ENCODE peak calls at places on chromosome 21, in nine cellular contexts. One of them, this sample, is unnamed.

GRCh38 chr21:45318556-45319341 is 31.1 kb upstream of the POFUT2 start:
- DNase-seq in posterior cingulate gyrus: no peak
- DNase-seq in RPMI7951: peak
- DNase-seq in lower leg skin: peak
- DNase-seq in B cell: no peak
- DNase-seq in myocyte: no peak
- DNase-seq in HS-27A: no peak
- DNase-seq in fibroblast of mammary gland: peak
- DNase-seq in NCI-H1105: no peak
- DNase-seq in this sample: no peak

GRCh38 chr21:37237764-37238163 is 29.4 kb downstream of the VPS26C start:
- DNase-seq in lower leg skin: peak
- DNase-seq in myocyte: no peak
- DNase-seq in B cell: no peak
- DNase-seq in NCI-H1105: no peak
- DNase-seq in fibroblast of mammary gland: no peak
- DNase-seq in HS-27A: no peak
- DNase-seq in posterior cingulate gyrus: no peak
- DNase-seq in RPMI7951: peak
- DNase-seq in this sample: no peak

GRCh38 chr21:44324106-44324853 is 14.9 kb downstream of the CFAP410 start:
- DNase-seq in lower leg skin: no peak
- DNase-seq in RPMI7951: no peak
- DNase-seq in B cell: no peak
- DNase-seq in HS-27A: no peak
- DNase-seq in posterior cingulate gyrus: no peak
- DNase-seq in myocyte: no peak
- DNase-seq in NCI-H1105: no peak
- DNase-seq in fibroblast of mammary gland: no peak
- DNase-seq in this sample: no peak

GRCh38 chr21:26743524-26743923 is 101.7 kb downstream of the ADAMTS1 start:
- DNase-seq in lower leg skin: no peak
- DNase-seq in posterior cingulate gyrus: peak
- DNase-seq in myocyte: no peak
- DNase-seq in RPMI7951: no peak
- DNase-seq in HS-27A: no peak
- DNase-seq in NCI-H1105: no peak
- DNase-seq in B cell: no peak
- DNase-seq in fibroblast of mammary gland: no peak
- DNase-seq in this sample: no peak

GRCh38 chr21:16588433-16588860 is 858.7 kb downstream of the USP25 start:
- DNase-seq in HS-27A: peak
- DNase-seq in fibroblast of mammary gland: peak
- DNase-seq in myocyte: peak
- DNase-seq in lower leg skin: peak
- DNase-seq in RPMI7951: peak
- DNase-seq in NCI-H1105: peak
- DNase-seq in posterior cingulate gyrus: peak
- DNase-seq in B cell: no peak
- DNase-seq in this sample: peak

GRCh38 chr21:17949395-17949794 is 130.2 kb upstream of the C21orf91 start:
- DNase-seq in B cell: no peak
- DNase-seq in myocyte: no peak
- DNase-seq in HS-27A: no peak
- DNase-seq in NCI-H1105: no peak
- DNase-seq in RPMI7951: no peak
- DNase-seq in lower leg skin: no peak
- DNase-seq in posterior cingulate gyrus: no peak
- DNase-seq in fibroblast of mammary gland: no peak
- DNase-seq in this sample: no peak

GRCh38 chr21:16713331-16714114 is 799.3 kb upstream of the CXADR start:
- DNase-seq in B cell: no peak
- DNase-seq in HS-27A: no peak
- DNase-seq in RPMI7951: no peak
- DNase-seq in lower leg skin: no peak
- DNase-seq in fibroblast of mammary gland: peak
- DNase-seq in myocyte: peak
- DNase-seq in posterior cingulate gyrus: no peak
- DNase-seq in NCI-H1105: no peak
- DNase-seq in this sample: no peak

GRCh38 chr21:36994501-36995189 is 11.9 kb upstream of the RIPPLY3 start:
- DNase-seq in NCI-H1105: no peak
- DNase-seq in RPMI7951: no peak
- DNase-seq in myocyte: no peak
- DNase-seq in fibroblast of mammary gland: no peak
- DNase-seq in lower leg skin: peak
- DNase-seq in posterior cingulate gyrus: no peak
- DNase-seq in HS-27A: no peak
- DNase-seq in B cell: peak
- DNase-seq in this sample: no peak

GRCh38 chr21:31220567-31220966 is 123.5 kb downstream of the TIAM1 start:
- DNase-seq in HS-27A: no peak
- DNase-seq in RPMI7951: peak
- DNase-seq in lower leg skin: no peak
- DNase-seq in myocyte: peak
- DNase-seq in posterior cingulate gyrus: peak
- DNase-seq in NCI-H1105: peak
- DNase-seq in fibroblast of mammary gland: peak
- DNase-seq in B cell: no peak
- DNase-seq in this sample: no peak

GRCh38 chr21:40047211-40047610 is 180.0 kb downstream of the PCP4 start:
- DNase-seq in HS-27A: no peak
- DNase-seq in RPMI7951: no peak
- DNase-seq in NCI-H1105: no peak
- DNase-seq in posterior cingulate gyrus: no peak
- DNase-seq in lower leg skin: no peak
- DNase-seq in myocyte: no peak
- DNase-seq in B cell: no peak
- DNase-seq in fibroblast of mammary gland: no peak
- DNase-seq in this sample: no peak

GRCh38 chr21:16241021-16241420 is 511.2 kb downstream of the USP25 start:
- DNase-seq in fibroblast of mammary gland: peak
- DNase-seq in myocyte: no peak
- DNase-seq in NCI-H1105: no peak
- DNase-seq in posterior cingulate gyrus: no peak
- DNase-seq in RPMI7951: no peak
- DNase-seq in B cell: no peak
- DNase-seq in HS-27A: no peak
- DNase-seq in lower leg skin: no peak
- DNase-seq in this sample: no peak

GRCh38 chr21:31490471-31490870 is 146.4 kb upstream of the TIAM1 start:
- DNase-seq in lower leg skin: no peak
- DNase-seq in posterior cingulate gyrus: no peak
- DNase-seq in HS-27A: no peak
- DNase-seq in B cell: no peak
- DNase-seq in myocyte: no peak
- DNase-seq in fibroblast of mammary gland: no peak
- DNase-seq in NCI-H1105: no peak
- DNase-seq in RPMI7951: no peak
- DNase-seq in this sample: no peak

GRCh38 chr21:40658237-40658636 is 188.7 kb downstream of the DSCAM start:
- DNase-seq in lower leg skin: no peak
- DNase-seq in myocyte: no peak
- DNase-seq in B cell: no peak
- DNase-seq in posterior cingulate gyrus: no peak
- DNase-seq in RPMI7951: no peak
- DNase-seq in HS-27A: no peak
- DNase-seq in NCI-H1105: peak
- DNase-seq in fibroblast of mammary gland: no peak
- DNase-seq in this sample: no peak

GRCh38 chr21:41767606-41768370 is 936 bp upstream of the RIPK4 start:
- DNase-seq in B cell: no peak
- DNase-seq in RPMI7951: peak
- DNase-seq in lower leg skin: no peak
- DNase-seq in posterior cingulate gyrus: no peak
- DNase-seq in HS-27A: no peak
- DNase-seq in fibroblast of mammary gland: no peak
- DNase-seq in NCI-H1105: no peak
- DNase-seq in myocyte: no peak
- DNase-seq in this sample: no peak

GRCh38 chr21:43639470-43640178 is 19.7 kb downstream of the HSF2BP start:
- DNase-seq in NCI-H1105: no peak
- DNase-seq in posterior cingulate gyrus: no peak
- DNase-seq in myocyte: no peak
- DNase-seq in RPMI7951: no peak
- DNase-seq in HS-27A: no peak
- DNase-seq in B cell: no peak
- DNase-seq in fibroblast of mammary gland: peak
- DNase-seq in lower leg skin: no peak
- DNase-seq in this sample: no peak

GRCh38 chr21:45618846-45619485 is 24.6 kb upstream of the PCBP3 start:
- DNase-seq in NCI-H1105: no peak
- DNase-seq in RPMI7951: peak
- DNase-seq in lower leg skin: peak
- DNase-seq in myocyte: no peak
- DNase-seq in fibroblast of mammary gland: peak
- DNase-seq in posterior cingulate gyrus: no peak
- DNase-seq in B cell: no peak
- DNase-seq in HS-27A: no peak
- DNase-seq in this sample: no peak

GRCh38 chr21:46092026-46092764 is 5.7 kb upstream of the COL6A2 start:
- DNase-seq in fibroblast of mammary gland: peak
- DNase-seq in HS-27A: no peak
- DNase-seq in B cell: no peak
- DNase-seq in posterior cingulate gyrus: no peak
- DNase-seq in NCI-H1105: no peak
- DNase-seq in RPMI7951: peak
- DNase-seq in myocyte: peak
- DNase-seq in lower leg skin: peak
- DNase-seq in this sample: no peak

GRCh38 chr21:42640486-42640885 is 12.9 kb upstream of the PDE9A start:
- DNase-seq in lower leg skin: no peak
- DNase-seq in HS-27A: no peak
- DNase-seq in posterior cingulate gyrus: no peak
- DNase-seq in fibroblast of mammary gland: no peak
- DNase-seq in B cell: no peak
- DNase-seq in RPMI7951: no peak
- DNase-seq in NCI-H1105: no peak
- DNase-seq in myocyte: no peak
- DNase-seq in this sample: no peak

GRCh38 chr21:24939288-24939687 is 668.0 kb downstream of the MRPL39 start:
- DNase-seq in B cell: no peak
- DNase-seq in lower leg skin: no peak
- DNase-seq in fibroblast of mammary gland: no peak
- DNase-seq in myocyte: no peak
- DNase-seq in NCI-H1105: peak
- DNase-seq in RPMI7951: no peak
- DNase-seq in HS-27A: no peak
- DNase-seq in posterior cingulate gyrus: no peak
- DNase-seq in this sample: no peak

GRCh38 chr21:45383615-45384201 is 21.3 kb upstream of the COL18A1 start:
- DNase-seq in B cell: no peak
- DNase-seq in lower leg skin: peak
- DNase-seq in NCI-H1105: no peak
- DNase-seq in posterior cingulate gyrus: no peak
- DNase-seq in HS-27A: no peak
- DNase-seq in myocyte: no peak
- DNase-seq in RPMI7951: no peak
- DNase-seq in fibroblast of mammary gland: no peak
- DNase-seq in this sample: no peak

GRCh38 chr21:44327603-44327974 is 11.6 kb downstream of the CFAP410 start:
- DNase-seq in HS-27A: no peak
- DNase-seq in myocyte: no peak
- DNase-seq in lower leg skin: no peak
- DNase-seq in RPMI7951: no peak
- DNase-seq in NCI-H1105: no peak
- DNase-seq in B cell: no peak
- DNase-seq in fibroblast of mammary gland: no peak
- DNase-seq in posterior cingulate gyrus: no peak
- DNase-seq in this sample: no peak

GRCh38 chr21:46391773-46392172 is 66.9 kb upstream of the DIP2A start:
- DNase-seq in B cell: no peak
- DNase-seq in NCI-H1105: no peak
- DNase-seq in lower leg skin: no peak
- DNase-seq in myocyte: no peak
- DNase-seq in HS-27A: no peak
- DNase-seq in RPMI7951: no peak
- DNase-seq in fibroblast of mammary gland: no peak
- DNase-seq in posterior cingulate gyrus: no peak
- DNase-seq in this sample: no peak

GRCh38 chr21:46002841-46003574 is 21.4 kb downstream of the COL6A1 start:
- DNase-seq in fibroblast of mammary gland: no peak
- DNase-seq in posterior cingulate gyrus: peak
- DNase-seq in myocyte: no peak
- DNase-seq in B cell: no peak
- DNase-seq in RPMI7951: no peak
- DNase-seq in lower leg skin: peak
- DNase-seq in NCI-H1105: no peak
- DNase-seq in HS-27A: no peak
- DNase-seq in this sample: peak

GRCh38 chr21:26659757-26660156 is 86.7 kb upstream of the CYYR1 start:
- DNase-seq in B cell: no peak
- DNase-seq in posterior cingulate gyrus: no peak
- DNase-seq in HS-27A: no peak
- DNase-seq in myocyte: no peak
- DNase-seq in lower leg skin: no peak
- DNase-seq in fibroblast of mammary gland: no peak
- DNase-seq in NCI-H1105: no peak
- DNase-seq in RPMI7951: no peak
- DNase-seq in this sample: no peak

GRCh38 chr21:26842976-26843911 is 2.0 kb downstream of the ADAMTS1 start:
- DNase-seq in B cell: no peak
- DNase-seq in HS-27A: peak
- DNase-seq in posterior cingulate gyrus: peak
- DNase-seq in lower leg skin: peak
- DNase-seq in NCI-H1105: no peak
- DNase-seq in fibroblast of mammary gland: peak
- DNase-seq in RPMI7951: peak
- DNase-seq in myocyte: peak
- DNase-seq in this sample: peak

GRCh38 chr21:34204021-34204420 is 130.6 kb downstream of the MRPS6 start:
- DNase-seq in B cell: no peak
- DNase-seq in lower leg skin: peak
- DNase-seq in RPMI7951: no peak
- DNase-seq in fibroblast of mammary gland: no peak
- DNase-seq in myocyte: no peak
- DNase-seq in HS-27A: no peak
- DNase-seq in posterior cingulate gyrus: no peak
- DNase-seq in NCI-H1105: no peak
- DNase-seq in this sample: no peak

GRCh38 chr21:44911384-44912157 is 9.1 kb downstream of the ITGB2 start:
- DNase-seq in RPMI7951: peak
- DNase-seq in posterior cingulate gyrus: peak
- DNase-seq in NCI-H1105: peak
- DNase-seq in B cell: peak
- DNase-seq in myocyte: peak
- DNase-seq in fibroblast of mammary gland: no peak
- DNase-seq in lower leg skin: peak
- DNase-seq in HS-27A: no peak
- DNase-seq in this sample: no peak

GRCh38 chr21:31912501-31912900 is 39.7 kb downstream of the HUNK start:
- DNase-seq in NCI-H1105: no peak
- DNase-seq in HS-27A: no peak
- DNase-seq in B cell: no peak
- DNase-seq in lower leg skin: peak
- DNase-seq in fibroblast of mammary gland: no peak
- DNase-seq in myocyte: no peak
- DNase-seq in posterior cingulate gyrus: no peak
- DNase-seq in RPMI7951: no peak
- DNase-seq in this sample: no peak

GRCh38 chr21:45747802-45748445 is 104.4 kb downstream of the PCBP3 start:
- DNase-seq in RPMI7951: peak
- DNase-seq in posterior cingulate gyrus: peak
- DNase-seq in NCI-H1105: peak
- DNase-seq in lower leg skin: peak
- DNase-seq in HS-27A: no peak
- DNase-seq in myocyte: peak
- DNase-seq in fibroblast of mammary gland: peak
- DNase-seq in B cell: no peak
- DNase-seq in this sample: no peak

GRCh38 chr21:45466330-45467220 is 61.6 kb downstream of the COL18A1 start:
- DNase-seq in NCI-H1105: no peak
- DNase-seq in fibroblast of mammary gland: no peak
- DNase-seq in myocyte: peak
- DNase-seq in lower leg skin: no peak
- DNase-seq in posterior cingulate gyrus: no peak
- DNase-seq in B cell: no peak
- DNase-seq in RPMI7951: peak
- DNase-seq in HS-27A: no peak
- DNase-seq in this sample: no peak

GRCh38 chr21:17461014-17461413 is 51.8 kb upstream of the CXADR start:
- DNase-seq in myocyte: peak
- DNase-seq in fibroblast of mammary gland: peak
- DNase-seq in NCI-H1105: no peak
- DNase-seq in lower leg skin: no peak
- DNase-seq in RPMI7951: peak
- DNase-seq in HS-27A: no peak
- DNase-seq in posterior cingulate gyrus: peak
- DNase-seq in B cell: no peak
- DNase-seq in this sample: no peak

This sample was measured in progenitor cell of endocrine pancreas.